ENCODE peak calls at places on chromosome 20, in six cellular contexts. Z is fibroblast of lung; U is sigmoid colon; V is right lobe of liver; X is psoas muscle; C is CD8-positive, alpha-beta T cell. I is an unnamed sample. For H3K36me3, the result is how much of the 10 kb centered on the place peaks cover.

GRCh38 chr20:15528386-15529111 is 1044.7 kb downstream of the KIF16B start:
- DNase-seq in Z (no peak), U (no peak), V (no peak), X (no peak), C (no peak), I (peak)

GRCh38 chr20:48831702-48832422 is 4.1 kb upstream of the PREX1 start:
- DNase-seq in Z (peak), U (peak), V (peak), X (peak), C (no peak), I (no peak)

GRCh38 chr20:51091564-51092195 is 68.8 kb upstream of the KCNG1 start:
- DNase-seq in Z (no peak), U (no peak), V (no peak), X (no peak), C (no peak), I (no peak)

GRCh38 chr20:57948177-57948955 is 238.6 kb upstream of the PMEPA1 start:
- DNase-seq in Z (no peak), U (no peak), V (no peak), X (no peak), C (no peak), I (no peak)

GRCh38 chr20:36086767-36087166 is 67.8 kb upstream of the EPB41L1 start:
- DNase-seq in Z (no peak), U (no peak), V (no peak), X (no peak), C (no peak), I (no peak)

GRCh38 chr20:57751411-57751810 is 41.6 kb upstream of the PMEPA1 start:
- DNase-seq in Z (no peak), U (peak), V (no peak), X (no peak), C (no peak), I (no peak)

GRCh38 chr20:16459019-16459700 is 114.1 kb downstream of the KIF16B start:
- DNase-seq in Z (peak), U (peak), V (no peak), X (peak), C (no peak), I (peak)

GRCh38 chr20:59939879-59940128 is 301 bp downstream of the PPP1R3D start:
- DNase-seq in Z (no peak), U (peak), V (peak), X (peak), C (no peak), I (no peak)

GRCh38 chr20:59598625-59599310 is 5.6 kb upstream of the PHACTR3 start:
- DNase-seq in Z (no peak), U (no peak), V (peak), X (no peak), C (peak), I (no peak)

GRCh38 chr20:434661-435419 is 26.7 kb downstream of the RBCK1 start:
- DNase-seq in Z (no peak), U (no peak), V (peak), X (no peak), C (no peak), I (no peak)

GRCh38 chr20:346640-347316 is at the start of gene NRSN2:
- DNase-seq in Z (peak), U (peak), V (no peak), X (peak), C (peak), I (peak)

DNA sequence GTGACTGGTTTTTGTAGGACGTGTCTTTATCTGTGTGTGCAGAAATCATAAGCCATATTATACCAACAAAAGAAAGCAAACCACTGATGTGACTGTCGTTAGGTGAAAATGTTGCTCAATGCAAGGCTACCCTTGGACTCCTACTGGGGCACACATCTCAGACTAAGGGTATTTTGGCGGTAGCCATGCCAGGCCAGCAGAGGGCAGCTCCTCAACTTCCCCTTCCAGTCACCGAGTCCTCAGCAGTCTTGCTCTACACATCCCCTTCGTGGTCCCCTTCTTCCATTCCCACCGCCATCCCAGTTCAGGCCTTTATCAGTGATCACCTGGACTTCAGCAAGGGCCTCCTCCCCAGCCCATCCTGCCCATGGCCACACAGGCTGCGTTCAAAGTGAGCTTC is 113.7 kb upstream of the GGTLC1 start:
- DNase-seq in Z (no peak), U (no peak), V (peak), X (no peak), C (peak), I (peak)
- TF ChIP-seq CTCF in Z (peak), U (no peak), V (peak), X (peak), C (no peak), I (peak)

GRCh38 chr20:13800728-13801134 is 15.9 kb downstream of the NDUFAF5 start:
- DNase-seq in Z (peak), U (peak), V (peak), X (peak), C (no peak), I (peak)
- H3K36me3 ChIP-seq in Z (under half), U (under half), V (half or more), X (under half), C (under half), I (under half)

DNA sequence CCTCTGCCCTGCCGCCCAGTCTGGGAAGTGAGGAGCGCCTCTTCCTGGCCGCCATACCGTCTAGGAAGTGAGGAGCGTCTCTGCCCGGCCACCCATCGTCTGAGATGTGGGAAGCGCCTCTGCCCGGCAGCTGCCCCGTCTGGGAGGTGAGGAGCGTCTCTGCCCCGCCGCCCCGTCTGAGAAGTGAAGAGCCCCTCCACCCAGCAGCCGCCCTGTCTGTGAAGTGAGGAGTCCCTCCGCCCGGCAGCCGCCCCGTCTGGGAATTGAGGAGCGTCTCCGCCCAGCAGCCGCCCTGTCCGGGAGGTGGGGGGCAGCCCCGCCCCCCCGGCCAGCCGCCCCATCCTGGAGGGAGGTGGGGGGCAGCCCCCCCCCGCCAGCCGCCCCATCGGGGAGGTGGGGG is 27.8 kb downstream of the SNHG17 start:
- DNase-seq in Z (no peak), U (no peak), V (no peak), X (no peak), C (no peak), I (no peak)
- H3K4me3 ChIP-seq in Z (no peak), U (no peak), V (no peak), X (no peak), C (no peak), I (no peak)

GRCh38 chr20:22460231-22460630 is 124.1 kb downstream of the FOXA2 start:
- DNase-seq in Z (no peak), U (no peak), V (no peak), X (no peak), C (no peak), I (no peak)

GRCh38 chr20:22456109-22456508 is 128.3 kb downstream of the FOXA2 start:
- DNase-seq in Z (no peak), U (no peak), V (no peak), X (no peak), C (no peak), I (no peak)

GRCh38 chr20:22460803-22461202 is 123.6 kb downstream of the FOXA2 start:
- DNase-seq in Z (no peak), U (no peak), V (no peak), X (no peak), C (no peak), I (no peak)

GRCh38 chr20:22462975-22463914 is 121.1 kb downstream of the FOXA2 start:
- DNase-seq in Z (no peak), U (no peak), V (no peak), X (no peak), C (no peak), I (no peak)

GRCh38 chr20:22459754-22460153 is 124.6 kb downstream of the FOXA2 start:
- DNase-seq in Z (no peak), U (no peak), V (no peak), X (no peak), C (no peak), I (no peak)
- TF ChIP-seq CTCF in Z (no peak), U (no peak), V (no peak), X (no peak), C (no peak), I (no peak)

DNA sequence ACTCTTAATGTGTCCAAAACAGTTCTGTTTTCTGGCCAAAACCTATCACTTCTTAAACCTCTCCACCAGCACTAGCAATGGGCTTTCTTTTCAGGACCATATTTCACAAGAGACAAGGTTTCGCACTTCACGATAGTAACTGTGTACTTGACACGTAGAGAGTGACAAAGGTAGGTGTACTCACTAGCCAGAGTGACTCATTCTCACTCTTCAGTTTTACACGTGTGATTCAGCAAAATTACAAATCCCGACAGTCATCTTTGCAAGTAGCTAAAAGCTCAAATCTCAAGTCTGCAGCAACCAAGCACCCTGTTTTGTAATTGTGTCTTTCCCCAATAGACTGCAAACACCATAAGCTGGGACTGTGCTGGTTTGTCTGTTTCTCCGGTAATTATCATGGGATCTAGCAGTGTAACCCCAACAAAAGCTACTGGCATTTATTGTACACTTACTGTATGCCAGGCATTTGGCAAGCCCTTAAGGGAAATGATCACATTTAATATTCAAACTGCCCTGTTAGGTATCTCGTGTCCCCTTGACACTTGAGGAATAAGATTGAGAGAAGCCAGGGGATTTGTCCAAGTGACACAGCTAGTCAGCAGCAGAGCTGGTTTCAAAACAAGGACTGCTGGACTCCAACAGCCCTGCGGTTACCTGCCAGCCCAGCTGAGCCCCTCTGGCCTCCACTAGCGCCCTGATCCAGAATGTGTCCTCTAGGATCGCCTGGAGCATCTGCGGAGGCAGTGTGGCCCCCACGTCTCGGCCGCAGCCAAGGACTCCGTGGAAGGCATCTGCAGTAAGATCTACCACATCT is 9.9 kb downstream of the PCIF1 start:
- DNase-seq in Z (no peak), U (no peak), V (no peak), X (no peak), C (no peak), I (no peak)
- H3K36me3 ChIP-seq in Z (half or more), U (half or more), V (half or more), X (under half), C (half or more), I (half or more)

DNA sequence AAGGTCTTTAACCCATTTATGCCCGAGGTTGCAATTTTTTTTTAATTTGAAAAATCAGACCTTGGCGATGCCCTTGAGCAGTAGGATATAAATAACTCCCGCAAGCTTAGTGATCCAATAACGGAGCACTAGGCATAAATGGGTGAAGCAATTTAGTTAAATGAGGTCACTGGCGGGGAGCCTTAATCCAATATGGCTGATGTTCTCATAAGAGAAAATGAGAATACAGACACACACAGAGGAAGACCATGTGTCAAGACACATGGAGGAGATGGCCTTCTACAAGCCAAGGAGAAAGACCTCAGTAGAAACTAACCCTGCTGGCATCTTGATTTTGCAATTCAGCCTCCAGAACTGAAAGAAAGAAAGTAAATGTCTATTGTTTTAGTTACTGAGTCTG is 735 bp downstream of the SIRPG start:
- DNase-seq in Z (no peak), U (no peak), V (no peak), X (no peak), C (no peak), I (no peak)
- H3K4me3 ChIP-seq in Z (no peak), U (no peak), V (no peak), X (no peak), C (peak), I (no peak)

DNA sequence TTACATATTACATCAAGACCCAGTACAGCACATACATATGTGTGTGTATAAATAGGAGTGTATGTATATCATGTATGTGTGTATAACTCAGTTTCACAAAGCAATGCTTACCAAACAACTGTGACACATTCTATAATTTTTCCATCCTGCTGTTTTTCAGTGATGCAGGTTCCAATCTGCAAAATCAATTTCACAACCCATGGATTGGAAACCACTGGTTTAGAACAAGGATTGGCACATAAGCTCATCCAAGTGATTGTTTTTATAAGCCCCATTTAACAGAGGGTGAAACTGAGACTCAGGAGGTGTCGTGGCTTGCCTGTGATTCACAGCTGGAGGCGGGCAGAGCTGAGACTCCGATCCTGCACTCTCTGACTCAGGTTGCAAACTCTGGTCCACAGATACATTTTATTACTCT is 158.2 kb downstream of the ZMYND8 start:
- DNase-seq in Z (no peak), U (no peak), V (no peak), X (no peak), C (no peak), I (no peak)
- TF ChIP-seq CTCF in Z (no peak), U (no peak), V (no peak), X (no peak), C (no peak), I (no peak)

DNA sequence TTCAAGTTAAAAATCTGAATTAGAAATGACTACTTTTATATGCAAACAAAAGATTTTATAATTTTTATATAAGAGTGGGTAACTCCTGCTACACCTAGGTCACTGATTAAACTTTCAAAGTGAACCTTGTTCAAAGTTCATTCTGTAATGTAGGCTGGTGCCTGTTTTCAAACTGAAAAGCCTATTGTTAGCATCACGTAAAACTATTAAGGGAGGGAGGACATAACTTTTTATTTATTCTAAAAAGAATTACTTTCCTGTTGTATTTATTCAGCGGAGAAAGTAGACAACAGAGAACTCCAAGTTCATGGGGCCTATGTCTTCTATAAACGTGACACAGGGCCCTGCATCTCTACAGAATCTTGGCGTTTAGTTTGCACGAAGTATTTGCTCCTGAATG is 27.4 kb downstream of the FERMT1 start:
- DNase-seq in Z (no peak), U (no peak), V (no peak), X (no peak), C (no peak), I (no peak)
- H3K36me3 ChIP-seq in Z (under half), U (under half), V (under half), X (under half), C (under half), I (under half)